ENCODE peak calls at places on chromosomes 16 and 17, in seven cellular contexts. Y, P, N, L, B, I and Z are unnamed samples.

GRCh38 chr16:21083729-21084268 is 66.8 kb downstream of the DNAH3 start:
- DNase-seq in B (peak; percentile 50), P (peak; percentile 32), I (peak; percentile 3), L (no peak), Y (no peak), N (peak; percentile 25), Z (no peak)

GRCh38 chr16:50065241-50065623 is 538 bp upstream of the HEATR3 start:
- DNase-seq in L (no peak), N (no peak), P (no peak), Y (no peak), I (no peak), B (no peak), Z (no peak)

GRCh38 chr16:67547423-67548264 is 14.7 kb upstream of the CTCF start:
- DNase-seq in N (peak; percentile 74), I (no peak), Y (no peak), B (no peak), L (no peak), P (no peak), Z (peak; percentile 47)

GRCh38 chr17:76911299-76912007 is 43.2 kb downstream of the MGAT5B start:
- DNase-seq in N (no peak), L (no peak), Y (no peak), P (no peak), I (peak; percentile 14), B (no peak), Z (no peak)

GRCh38 chr17:28497931-28498330 is 8.2 kb upstream of the FOXN1 start:
- DNase-seq in I (peak; percentile 8), Y (no peak), P (no peak), L (no peak), B (no peak), N (no peak), Z (no peak)

GRCh38 chr17:80270836-80271235 is 10.2 kb downstream of the RNF213 start:
- DNase-seq in L (no peak), Y (no peak), I (peak; percentile 20), P (no peak), B (no peak), N (peak; percentile 56), Z (no peak)

GRCh38 chr16:89094252-89094901 is 725 bp downstream of the ACSF3 start:
- DNase-seq in B (no peak), Y (no peak), N (peak; percentile 34), I (no peak), L (no peak), P (no peak), Z (no peak)

GRCh38 chr16:50653633-50654524 is 27.2 kb downstream of the SNX20 start:
- DNase-seq in I (no peak), P (no peak), Y (no peak), N (no peak), L (no peak), B (no peak), Z (no peak)

GRCh38 chr17:81509687-81510523 is 2.7 kb downstream of the ACTG1 start:
- DNase-seq in I (no peak), L (no peak), N (peak; percentile 56), B (no peak), Y (no peak), P (no peak), Z (no peak)

GRCh38 chr16:85536411-85537330 is 76.5 kb upstream of the GSE1 start:
- DNase-seq in Y (no peak), I (no peak), N (no peak), L (no peak), P (no peak), B (no peak), Z (no peak)

GRCh38 chr16:84341533-84342295 is 26.6 kb upstream of the ATP2C2 start:
- DNase-seq in L (no peak), B (no peak), I (no peak), P (no peak), N (no peak), Y (no peak), Z (no peak)

GRCh38 chr17:82754297-82755208 is 2.7 kb downstream of the TBCD start:
- DNase-seq in I (no peak), B (peak; percentile 63), N (no peak), L (no peak), Y (no peak), P (no peak), Z (no peak)

GRCh38 chr17:5943232-5943631 is 126.9 kb upstream of the WSCD1 start:
- DNase-seq in I (no peak), L (no peak), B (no peak), P (no peak), Y (no peak), N (no peak), Z (no peak)

GRCh38 chr16:53081032-53081424 is 26.2 kb downstream of the CHD9 start:
- DNase-seq in N (no peak), Y (no peak), I (no peak), L (no peak), B (no peak), P (no peak), Z (no peak)

GRCh38 chr17:47855737-47856136 is 4.8 kb upstream of the SP6 start:
- DNase-seq in N (no peak), B (no peak), P (no peak), Y (no peak), L (no peak), I (no peak), Z (no peak)

GRCh38 chr16:51888534-51888933 is 658.4 kb downstream of the TOX3 start:
- DNase-seq in N (no peak), Y (no peak), P (no peak), L (no peak), B (no peak), I (no peak), Z (no peak)

GRCh38 chr17:35749560-35750412 is 3.3 kb downstream of the GAS2L2 start:
- DNase-seq in I (no peak), P (no peak), Y (no peak), N (no peak), B (no peak), L (no peak), Z (no peak)

GRCh38 chr17:50072130-50072529 is 16.2 kb downstream of the ITGA3 start:
- DNase-seq in B (no peak), N (peak; percentile 36), Y (no peak), I (no peak), L (no peak), P (no peak), Z (no peak)

GRCh38 chr17:9350083-9350482 is 225.5 kb downstream of the STX8 start:
- DNase-seq in L (no peak), N (no peak), B (no peak), Y (peak; percentile 91), P (peak; percentile 90), I (no peak), Z (no peak)

GRCh38 chr17:58516644-58517377 is 2.4 kb upstream of the MTMR4 start:
- DNase-seq in L (no peak), Y (no peak), P (no peak), I (no peak), B (no peak), N (no peak), Z (no peak)

GRCh38 chr16:21952040-21952792 is 945 bp upstream of the UQCRC2 start:
- DNase-seq in L (peak; percentile 85), Y (peak; percentile 12), P (peak; percentile 51), B (peak; percentile 66), N (peak; percentile 81), I (peak; percentile 20), Z (peak; percentile 70)

GRCh38 chr16:50644730-50645129 is 36.4 kb downstream of the SNX20 start:
- DNase-seq in P (peak; percentile 12), L (no peak), N (peak; percentile 13), B (no peak), Y (no peak), I (no peak), Z (no peak)

GRCh38 chr17:72677108-72677507 is 415.4 kb downstream of the SLC39A11 start:
- DNase-seq in I (no peak), N (no peak), Y (no peak), B (no peak), L (no peak), P (no peak), Z (no peak)

GRCh38 chr17:81640011-81640410 is 3.0 kb downstream of the TSPAN10 start:
- DNase-seq in N (no peak), L (no peak), I (no peak), Y (no peak), P (no peak), B (no peak), Z (no peak)

GRCh38 chr17:75844530-75845057 is 390 bp upstream of the UNC13D start:
- DNase-seq in Y (no peak), N (no peak), P (no peak), L (peak; percentile 82), I (no peak), B (no peak), Z (no peak)